ENCODE peak calls at places on chromosome 6, in seven cellular contexts. W, P, U, A, M, T and D are unnamed samples.

GRCh38 chr6:138428943-138429616 is 25.1 kb downstream of the HEBP2 start:
- DNase-seq in W (peak), P (peak), U (peak), A (no peak), M (peak), T (peak), D (no peak)

GRCh38 chr6:129719692-129720091 is 9.7 kb upstream of the ARHGAP18 start:
- DNase-seq in W (no peak), P (no peak), U (no peak), A (no peak), M (peak), T (no peak), D (no peak)

GRCh38 chr6:49556429-49556837 is 6.0 kb downstream of the C6orf141 start:
- DNase-seq in W (no peak), P (peak), U (no peak), A (no peak), M (no peak), T (peak), D (peak)

GRCh38 chr6:158487495-158487894 is 72.4 kb upstream of the TMEM181 start:
- DNase-seq in W (no peak), P (no peak), U (peak), A (no peak), M (no peak), T (peak), D (no peak)

GRCh38 chr6:156816505-156816904 is 39.3 kb downstream of the ARID1B start:
- DNase-seq in W (no peak), P (no peak), U (no peak), A (no peak), M (no peak), T (no peak), D (no peak)

GRCh38 chr6:74632196-74632595 is 573.7 kb downstream of the COL12A1 start:
- DNase-seq in W (no peak), P (no peak), U (no peak), A (no peak), M (no peak), T (no peak), D (no peak)

GRCh38 chr6:144725731-144726522 is 440.8 kb downstream of the UTRN start:
- DNase-seq in W (no peak), P (no peak), U (no peak), A (no peak), M (peak), T (no peak), D (no peak)

GRCh38 chr6:73769976-73770375 is 74.0 kb downstream of the CD109 start:
- DNase-seq in W (no peak), P (no peak), U (no peak), A (no peak), M (no peak), T (no peak), D (no peak)

GRCh38 chr6:157037165-157037564 is 260.0 kb downstream of the ARID1B start:
- DNase-seq in W (no peak), P (no peak), U (no peak), A (no peak), M (peak), T (no peak), D (no peak)

GRCh38 chr6:79869600-79870084 is 77.7 kb downstream of the ELOVL4 start:
- DNase-seq in W (peak), P (peak), U (peak), A (peak), M (peak), T (peak), D (no peak)

GRCh38 chr6:107809966-107810365 is 14.1 kb downstream of the SCML4 start:
- DNase-seq in W (no peak), P (no peak), U (no peak), A (no peak), M (no peak), T (no peak), D (no peak)

GRCh38 chr6:85986681-85987080 is 344.0 kb upstream of the SYNCRIP start:
- DNase-seq in W (no peak), P (no peak), U (no peak), A (no peak), M (no peak), T (no peak), D (no peak)

GRCh38 chr6:2875840-2876207 is 27.3 kb downstream of the SERPINB9 start:
- DNase-seq in W (no peak), P (no peak), U (no peak), A (peak), M (peak), T (no peak), D (no peak)

GRCh38 chr6:29763491-29764289 is 40.5 kb downstream of the HLA-F start:
- DNase-seq in W (no peak), P (no peak), U (peak), A (no peak), M (no peak), T (peak), D (no peak)

GRCh38 chr6:103729658-103730057 is 1130.1 kb downstream of the HACE1 start:
- DNase-seq in W (no peak), P (no peak), U (no peak), A (no peak), M (no peak), T (no peak), D (no peak)

GRCh38 chr6:42403831-42404230 is 47.9 kb downstream of the TRERF1 start:
- DNase-seq in W (no peak), P (no peak), U (no peak), A (no peak), M (no peak), T (peak), D (no peak)